ENCODE peak calls at places on chromosomes 3 and 15, in ten cellular contexts. O is GM23338, G is mammary epithelial cell, T is mesendoderm, J is HCT116, K is heart right ventricle, L is heart left ventricle, S is right lobe of liver, B is neuronal stem cell, C is tibial artery. H is an unnamed sample.

GRCh38 chr3:140186421-140186920 is 251.5 kb downstream of the CLSTN2 start:
- DNase-seq in O (no peak), G (peak; percentile 50), T (no peak), J (no peak), K (peak; percentile 45), L (no peak), S (no peak), B (no peak), C (no peak), H (no peak)

GRCh38 chr3:166634091-166634746 is 745.9 kb downstream of the ZBBX start:
- DNase-seq in O (no peak), G (no peak), T (peak; percentile 10), J (no peak), K (no peak), L (no peak), S (no peak), B (no peak), C (no peak), H (no peak)

GRCh38 chr3:142577701-142578308 is 728 bp downstream of the ATR start:
- DNase-seq in O (peak; percentile 18), G (peak; percentile 17), T (peak; percentile 79), J (no peak), K (no peak), L (no peak), S (no peak), B (no peak), C (no peak), H (no peak)

GRCh38 chr3:170154569-170155143 is 26.9 kb downstream of the PHC3 start:
- DNase-seq in O (no peak), G (no peak), T (no peak), J (no peak), K (no peak), L (no peak), S (no peak), B (no peak), C (no peak), H (peak; percentile 41)

GRCh38 chr3:194112120-194113106 is 23.5 kb upstream of the HES1 start:
- DNase-seq in O (no peak), G (peak; percentile 87), T (peak; percentile 40), J (no peak), K (no peak), L (no peak), S (peak; percentile 46), B (no peak), C (no peak), H (no peak)

GRCh38 chr15:72155021-72155621 is 36.9 kb downstream of the SENP8 start:
- DNase-seq in O (peak; percentile 36), G (peak; percentile 85), T (no peak), J (no peak), K (peak; percentile 46), L (peak; percentile 83), S (peak; percentile 71), B (no peak), C (peak; percentile 84), H (no peak)

GRCh38 chr3:37604336-37604833 is 257.3 kb upstream of the CTDSPL start:
- DNase-seq in O (no peak), G (no peak), T (no peak), J (no peak), K (no peak), L (no peak), S (no peak), B (no peak), C (no peak), H (no peak)

GRCh38 chr3:79018671-79019136 is 749.1 kb downstream of the ROBO1 start:
- DNase-seq in O (peak; percentile 77), G (peak; percentile 72), T (peak; percentile 79), J (no peak), K (peak; percentile 44), L (peak; percentile 61), S (peak; percentile 31), B (peak; percentile 49), C (peak; percentile 79), H (no peak)

GRCh38 chr15:88022711-88023110 is 233.8 kb downstream of the NTRK3 start:
- DNase-seq in O (no peak), G (no peak), T (no peak), J (no peak), K (no peak), L (no peak), S (no peak), B (no peak), C (no peak), H (no peak)

GRCh38 chr3:36488077-36488789 is 107.9 kb downstream of the STAC start:
- DNase-seq in O (no peak), G (no peak), T (no peak), J (no peak), K (no peak), L (no peak), S (no peak), B (no peak), C (no peak), H (no peak)

GRCh38 chr3:43968465-43968864 is 273.2 kb upstream of the TOPAZ1 start:
- DNase-seq in O (peak; percentile 80), G (no peak), T (no peak), J (no peak), K (no peak), L (no peak), S (no peak), B (no peak), C (no peak), H (no peak)

GRCh38 chr15:42593143-42593542 is 17.7 kb downstream of the STARD9 start:
- DNase-seq in O (no peak), G (no peak), T (no peak), J (no peak), K (peak; percentile 57), L (peak; percentile 61), S (no peak), B (no peak), C (no peak), H (no peak)

GRCh38 chr3:190988102-190988501 is 125.6 kb upstream of the GMNC start:
- DNase-seq in O (no peak), G (no peak), T (no peak), J (no peak), K (no peak), L (no peak), S (no peak), B (no peak), C (no peak), H (no peak)

GRCh38 chr3:148643389-148643840 is 54.3 kb upstream of the AGTR1 start:
- DNase-seq in O (peak; percentile 23), G (peak; percentile 19), T (peak; percentile 22), J (no peak), K (no peak), L (no peak), S (no peak), B (no peak), C (peak; percentile 63), H (no peak)

GRCh38 chr3:148642214-148642613 is 55.5 kb upstream of the AGTR1 start:
- DNase-seq in O (no peak), G (no peak), T (no peak), J (no peak), K (no peak), L (no peak), S (no peak), B (no peak), C (no peak), H (no peak)

GRCh38 chr3:148642616-148643015 is 55.1 kb upstream of the AGTR1 start:
- DNase-seq in O (no peak), G (no peak), T (no peak), J (no peak), K (no peak), L (no peak), S (no peak), B (no peak), C (no peak), H (no peak)

GRCh38 chr3:148648685-148649352 is 48.9 kb upstream of the AGTR1 start:
- DNase-seq in O (no peak), G (no peak), T (no peak), J (no peak), K (no peak), L (no peak), S (no peak), B (no peak), C (no peak), H (no peak)

DNA sequence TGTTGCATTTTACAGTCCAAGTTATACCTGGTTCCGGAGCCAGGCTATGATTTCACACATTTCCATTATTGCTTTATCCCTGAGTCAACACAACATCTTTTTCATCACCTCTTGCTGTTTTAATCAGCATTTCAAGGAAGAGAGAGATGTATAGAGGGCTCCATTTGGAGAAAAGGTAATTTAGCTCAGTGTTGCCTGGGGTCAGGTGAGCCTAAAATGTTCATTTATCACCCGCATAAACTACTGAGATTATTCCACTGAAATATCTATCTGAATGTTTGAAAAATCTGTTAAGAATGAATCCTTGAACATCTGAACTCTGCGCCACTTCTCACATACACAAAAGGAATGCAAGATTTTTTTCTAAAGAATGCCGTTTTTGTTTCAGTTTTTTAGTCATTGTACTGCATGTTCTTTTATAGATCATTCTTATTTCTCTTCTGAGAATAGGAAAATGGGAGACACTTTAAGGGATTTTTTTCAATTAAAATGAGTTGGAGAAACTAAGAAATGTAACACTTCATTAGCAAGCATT is 51.5 kb upstream of the AGTR1 start:
- DNase-seq in O (no peak), G (no peak), T (no peak), J (no peak), K (no peak), L (no peak), S (no peak), B (no peak), C (no peak), H (no peak)
- H3K4me1 ChIP-seq in O (peaks cover 4% of the 10 kb centered on the region), G (no peaks in the 10 kb centered on the region), T (no peaks in the 10 kb centered on the region), J (peaks cover 24% of the 10 kb centered on the region), K (peaks cover 4% of the 10 kb centered on the region), L (no peaks in the 10 kb centered on the region), S (no peaks in the 10 kb centered on the region), B (peaks cover 2% of the 10 kb centered on the region), C (peaks cover 25% of the 10 kb centered on the region), H (no peaks in the 10 kb centered on the region)

DNA sequence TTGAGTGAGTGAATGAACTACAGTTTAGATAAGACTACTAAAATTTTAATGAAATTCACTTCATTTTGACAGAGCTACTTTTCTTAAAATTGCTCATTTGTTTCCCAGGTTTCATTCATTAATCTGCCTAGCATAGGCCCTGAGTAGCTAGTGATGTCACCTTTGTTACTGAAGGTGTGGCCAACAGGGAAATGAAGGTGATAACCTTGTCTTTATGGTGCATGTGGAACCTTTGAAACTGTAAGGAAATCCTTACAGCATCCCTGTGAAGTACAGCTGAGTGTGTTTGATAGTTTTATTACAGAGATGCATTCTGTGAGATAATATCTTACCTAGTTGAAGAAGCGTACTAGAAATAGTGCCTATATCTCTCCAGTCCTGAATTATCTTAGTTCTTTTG is 112.9 kb downstream of the AKAP13 start:
- DNase-seq in O (no peak), G (no peak), T (no peak), J (no peak), K (no peak), L (no peak), S (no peak), B (no peak), C (no peak), H (no peak)
- H3K27ac ChIP-seq in O (no peak overlapping the region), G (no peak overlapping the region), T (no peak overlapping the region), J (no peak overlapping the region), K (peak overlapping the region; percentile 59), L (peak overlapping the region; percentile 68), S (no peak overlapping the region), B (no peak overlapping the region), C (no peak overlapping the region), H (no peak overlapping the region)

GRCh38 chr3:177361042-177361938 is 164.0 kb upstream of the TBL1XR1 start:
- DNase-seq in O (no peak), G (no peak), T (peak; percentile 68), J (no peak), K (no peak), L (peak; percentile 35), S (no peak), B (no peak), C (no peak), H (peak; percentile 12)
- H3K4me1 ChIP-seq in O (peaks cover 25% of the 10 kb centered on the region), G (peaks cover 43% of the 10 kb centered on the region), T (peaks cover 30% of the 10 kb centered on the region), J (peaks cover 66% of the 10 kb centered on the region), K (peaks cover 65% of the 10 kb centered on the region), L (peaks cover 29% of the 10 kb centered on the region), S (peaks cover 4% of the 10 kb centered on the region), B (peaks cover 30% of the 10 kb centered on the region), C (peaks cover 49% of the 10 kb centered on the region), H (peaks cover 31% of the 10 kb centered on the region)

GRCh38 chr3:115062009-115062408 is 85.1 kb downstream of the ZBTB20 start:
- DNase-seq in O (no peak), G (no peak), T (no peak), J (no peak), K (no peak), L (no peak), S (no peak), B (no peak), C (no peak), H (no peak)
- H3K27ac ChIP-seq in O (no peak overlapping the region), G (no peak overlapping the region), T (no peak overlapping the region), J (peak overlapping the region; percentile 51), K (no peak overlapping the region), L (no peak overlapping the region), S (no peak overlapping the region), B (no peak overlapping the region), C (no peak overlapping the region), H (no peak overlapping the region)